ENCODE peak calls at places on chromosome 19, in six cellular contexts. One of them, this sample, is unnamed.

GRCh38 chr19:46049597-46049996 is 8.8 kb upstream of the IGFL4 start:
- DNase-seq in Peyer's patch: no peak
- DNase-seq in cardiac muscle cell: no peak
- DNase-seq in adipocyte: no peak
- DNase-seq in neuronal stem cell: no peak
- DNase-seq in fibroblast of lung: no peak
- DNase-seq in this sample: no peak

GRCh38 chr19:23410155-23410554 is 14.9 kb upstream of the ZNF91 start:
- DNase-seq in Peyer's patch: no peak
- DNase-seq in cardiac muscle cell: no peak
- DNase-seq in adipocyte: no peak
- DNase-seq in neuronal stem cell: no peak
- DNase-seq in fibroblast of lung: no peak
- DNase-seq in this sample: no peak

GRCh38 chr19:35451278-35452096 is 3.4 kb downstream of the FFAR2 start:
- DNase-seq in Peyer's patch: no peak
- DNase-seq in cardiac muscle cell: no peak
- DNase-seq in adipocyte: no peak
- DNase-seq in neuronal stem cell: no peak
- DNase-seq in fibroblast of lung: no peak
- DNase-seq in this sample: no peak

GRCh38 chr19:45641274-45642105 is 2.3 kb upstream of the EML2 start:
- DNase-seq in Peyer's patch: peak; percentile 97
- DNase-seq in cardiac muscle cell: peak; percentile 79
- DNase-seq in adipocyte: peak; percentile 71
- DNase-seq in neuronal stem cell: peak; percentile 82
- DNase-seq in fibroblast of lung: peak; percentile 62
- DNase-seq in this sample: peak; percentile 63

GRCh38 chr19:45467115-45467455 is 711 bp upstream of the FOSB start:
- DNase-seq in Peyer's patch: no peak
- DNase-seq in cardiac muscle cell: peak; percentile 31
- DNase-seq in adipocyte: peak; percentile 64
- DNase-seq in neuronal stem cell: no peak
- DNase-seq in fibroblast of lung: no peak
- DNase-seq in this sample: peak; percentile 20

GRCh38 chr19:46489445-46490272 is 6.0 kb downstream of the PNMA8B start:
- DNase-seq in Peyer's patch: peak; percentile 47
- DNase-seq in cardiac muscle cell: peak; percentile 81
- DNase-seq in adipocyte: peak; percentile 64
- DNase-seq in neuronal stem cell: no peak
- DNase-seq in fibroblast of lung: peak; percentile 56
- DNase-seq in this sample: peak; percentile 80

GRCh38 chr19:51367565-51368365 is 1.0 kb downstream of the CLDND2 start:
- DNase-seq in Peyer's patch: peak; percentile 100
- DNase-seq in cardiac muscle cell: peak; percentile 100
- DNase-seq in adipocyte: peak; percentile 100
- DNase-seq in neuronal stem cell: peak; percentile 99
- DNase-seq in fibroblast of lung: peak; percentile 98
- DNase-seq in this sample: peak; percentile 98

GRCh38 chr19:35123573-35123972 is 8.0 kb downstream of the FXYD3 start:
- DNase-seq in Peyer's patch: no peak
- DNase-seq in cardiac muscle cell: no peak
- DNase-seq in adipocyte: peak; percentile 17
- DNase-seq in neuronal stem cell: no peak
- DNase-seq in fibroblast of lung: no peak
- DNase-seq in this sample: no peak

GRCh38 chr19:46288896-46289588 is 7.8 kb upstream of the HIF3A start:
- DNase-seq in Peyer's patch: peak; percentile 65
- DNase-seq in cardiac muscle cell: peak; percentile 94
- DNase-seq in adipocyte: peak; percentile 62
- DNase-seq in neuronal stem cell: no peak
- DNase-seq in fibroblast of lung: peak; percentile 91
- DNase-seq in this sample: peak; percentile 88

GRCh38 chr19:35262101-35262761 is 6.5 kb upstream of the USF2 start:
- DNase-seq in Peyer's patch: peak; percentile 45
- DNase-seq in cardiac muscle cell: no peak
- DNase-seq in adipocyte: no peak
- DNase-seq in neuronal stem cell: no peak
- DNase-seq in fibroblast of lung: no peak
- DNase-seq in this sample: no peak

GRCh38 chr19:38005224-38005614 is 98.2 kb downstream of the SIPA1L3 start:
- DNase-seq in Peyer's patch: no peak
- DNase-seq in cardiac muscle cell: no peak
- DNase-seq in adipocyte: no peak
- DNase-seq in neuronal stem cell: no peak
- DNase-seq in fibroblast of lung: no peak
- DNase-seq in this sample: no peak

GRCh38 chr19:38351865-38352395 is 16.3 kb downstream of the CATSPERG start:
- DNase-seq in Peyer's patch: no peak
- DNase-seq in cardiac muscle cell: no peak
- DNase-seq in adipocyte: no peak
- DNase-seq in neuronal stem cell: no peak
- DNase-seq in fibroblast of lung: no peak
- DNase-seq in this sample: no peak

GRCh38 chr19:36528921-36529518 is 949 bp upstream of the ZNF260 start:
- DNase-seq in Peyer's patch: no peak
- DNase-seq in cardiac muscle cell: no peak
- DNase-seq in adipocyte: peak; percentile 22
- DNase-seq in neuronal stem cell: no peak
- DNase-seq in fibroblast of lung: no peak
- DNase-seq in this sample: no peak

GRCh38 chr19:13014921-13015280 is 19.6 kb downstream of the NFIX start:
- DNase-seq in Peyer's patch: no peak
- DNase-seq in cardiac muscle cell: no peak
- DNase-seq in adipocyte: no peak
- DNase-seq in neuronal stem cell: no peak
- DNase-seq in fibroblast of lung: no peak
- DNase-seq in this sample: peak; percentile 54

GRCh38 chr19:44939668-44940067 is 2.4 kb upstream of the APOC4 start:
- DNase-seq in Peyer's patch: no peak
- DNase-seq in cardiac muscle cell: peak; percentile 63
- DNase-seq in adipocyte: no peak
- DNase-seq in neuronal stem cell: no peak
- DNase-seq in fibroblast of lung: no peak
- DNase-seq in this sample: no peak

GRCh38 chr19:6752257-6753177 is 13.0 kb downstream of the TRIP10 start:
- DNase-seq in Peyer's patch: peak; percentile 81
- DNase-seq in cardiac muscle cell: no peak
- DNase-seq in adipocyte: no peak
- DNase-seq in neuronal stem cell: no peak
- DNase-seq in fibroblast of lung: no peak
- DNase-seq in this sample: no peak

GRCh38 chr19:45271098-45271497 is 20.0 kb downstream of the MARK4 start:
- DNase-seq in Peyer's patch: no peak
- DNase-seq in cardiac muscle cell: no peak
- DNase-seq in adipocyte: no peak
- DNase-seq in neuronal stem cell: no peak
- DNase-seq in fibroblast of lung: no peak
- DNase-seq in this sample: no peak

GRCh38 chr19:45164577-45165335 is 4.0 kb upstream of the NKPD1 start:
- DNase-seq in Peyer's patch: peak; percentile 77
- DNase-seq in cardiac muscle cell: peak; percentile 89
- DNase-seq in adipocyte: peak; percentile 54
- DNase-seq in neuronal stem cell: no peak
- DNase-seq in fibroblast of lung: peak; percentile 47
- DNase-seq in this sample: peak; percentile 57

GRCh38 chr19:4624733-4625362 is 14.5 kb upstream of the TNFAIP8L1 start:
- DNase-seq in Peyer's patch: no peak
- DNase-seq in cardiac muscle cell: peak; percentile 41
- DNase-seq in adipocyte: no peak
- DNase-seq in neuronal stem cell: no peak
- DNase-seq in fibroblast of lung: peak; percentile 17
- DNase-seq in this sample: peak; percentile 36

GRCh38 chr19:36849701-36850645 is 703 bp upstream of the ZNF345 start:
- DNase-seq in Peyer's patch: peak; percentile 96
- DNase-seq in cardiac muscle cell: peak; percentile 96
- DNase-seq in adipocyte: peak; percentile 96
- DNase-seq in neuronal stem cell: peak; percentile 86
- DNase-seq in fibroblast of lung: peak; percentile 90
- DNase-seq in this sample: peak; percentile 90

GRCh38 chr19:55353803-55354697 is 469 bp downstream of the COX6B2 start:
- DNase-seq in Peyer's patch: peak; percentile 87
- DNase-seq in cardiac muscle cell: peak; percentile 68
- DNase-seq in adipocyte: peak; percentile 74
- DNase-seq in neuronal stem cell: no peak
- DNase-seq in fibroblast of lung: no peak
- DNase-seq in this sample: peak; percentile 39

GRCh38 chr19:29668746-29669609 is 3.7 kb downstream of the PLEKHF1 start:
- DNase-seq in Peyer's patch: peak; percentile 49
- DNase-seq in cardiac muscle cell: no peak
- DNase-seq in adipocyte: no peak
- DNase-seq in neuronal stem cell: no peak
- DNase-seq in fibroblast of lung: no peak
- DNase-seq in this sample: no peak

GRCh38 chr19:33376423-33376822 is 2.9 kb downstream of the CEBPG start:
- DNase-seq in Peyer's patch: peak; percentile 94
- DNase-seq in cardiac muscle cell: peak; percentile 84
- DNase-seq in adipocyte: peak; percentile 83
- DNase-seq in neuronal stem cell: no peak
- DNase-seq in fibroblast of lung: peak; percentile 81
- DNase-seq in this sample: peak; percentile 91

GRCh38 chr19:29753934-29754305 is 38.9 kb upstream of the C19orf12 start:
- DNase-seq in Peyer's patch: no peak
- DNase-seq in cardiac muscle cell: no peak
- DNase-seq in adipocyte: no peak
- DNase-seq in neuronal stem cell: no peak
- DNase-seq in fibroblast of lung: no peak
- DNase-seq in this sample: no peak

GRCh38 chr19:45524575-45525129 is 17.4 kb downstream of the VASP start:
- DNase-seq in Peyer's patch: no peak
- DNase-seq in cardiac muscle cell: no peak
- DNase-seq in adipocyte: no peak
- DNase-seq in neuronal stem cell: no peak
- DNase-seq in fibroblast of lung: no peak
- DNase-seq in this sample: no peak

GRCh38 chr19:46221981-46222610 is 7.4 kb upstream of the IGFL1 start:
- DNase-seq in Peyer's patch: no peak
- DNase-seq in cardiac muscle cell: peak; percentile 76
- DNase-seq in adipocyte: peak; percentile 67
- DNase-seq in neuronal stem cell: no peak
- DNase-seq in fibroblast of lung: peak; percentile 39
- DNase-seq in this sample: peak; percentile 66

GRCh38 chr19:45613926-45614725 is 12.1 kb upstream of the GPR4 start:
- DNase-seq in Peyer's patch: peak; percentile 71
- DNase-seq in cardiac muscle cell: peak; percentile 88
- DNase-seq in adipocyte: peak; percentile 88
- DNase-seq in neuronal stem cell: no peak
- DNase-seq in fibroblast of lung: peak; percentile 87
- DNase-seq in this sample: peak; percentile 87

GRCh38 chr19:10848208-10848843 is at the start of gene C19orf38:
- DNase-seq in Peyer's patch: no peak
- DNase-seq in cardiac muscle cell: peak; percentile 49
- DNase-seq in adipocyte: peak; percentile 22
- DNase-seq in neuronal stem cell: no peak
- DNase-seq in fibroblast of lung: no peak
- DNase-seq in this sample: no peak
- H3K4me3 ChIP-seq in Peyer's patch: no peak within 1 kb of the TSS
- H3K4me3 ChIP-seq in cardiac muscle cell: no peak within 1 kb of the TSS
- H3K4me3 ChIP-seq in adipocyte: no peak within 1 kb of the TSS
- H3K4me3 ChIP-seq in neuronal stem cell: no peak within 1 kb of the TSS
- H3K4me3 ChIP-seq in fibroblast of lung: no peak within 1 kb of the TSS
- H3K4me3 ChIP-seq in this sample: no peak within 1 kb of the TSS

DNA sequence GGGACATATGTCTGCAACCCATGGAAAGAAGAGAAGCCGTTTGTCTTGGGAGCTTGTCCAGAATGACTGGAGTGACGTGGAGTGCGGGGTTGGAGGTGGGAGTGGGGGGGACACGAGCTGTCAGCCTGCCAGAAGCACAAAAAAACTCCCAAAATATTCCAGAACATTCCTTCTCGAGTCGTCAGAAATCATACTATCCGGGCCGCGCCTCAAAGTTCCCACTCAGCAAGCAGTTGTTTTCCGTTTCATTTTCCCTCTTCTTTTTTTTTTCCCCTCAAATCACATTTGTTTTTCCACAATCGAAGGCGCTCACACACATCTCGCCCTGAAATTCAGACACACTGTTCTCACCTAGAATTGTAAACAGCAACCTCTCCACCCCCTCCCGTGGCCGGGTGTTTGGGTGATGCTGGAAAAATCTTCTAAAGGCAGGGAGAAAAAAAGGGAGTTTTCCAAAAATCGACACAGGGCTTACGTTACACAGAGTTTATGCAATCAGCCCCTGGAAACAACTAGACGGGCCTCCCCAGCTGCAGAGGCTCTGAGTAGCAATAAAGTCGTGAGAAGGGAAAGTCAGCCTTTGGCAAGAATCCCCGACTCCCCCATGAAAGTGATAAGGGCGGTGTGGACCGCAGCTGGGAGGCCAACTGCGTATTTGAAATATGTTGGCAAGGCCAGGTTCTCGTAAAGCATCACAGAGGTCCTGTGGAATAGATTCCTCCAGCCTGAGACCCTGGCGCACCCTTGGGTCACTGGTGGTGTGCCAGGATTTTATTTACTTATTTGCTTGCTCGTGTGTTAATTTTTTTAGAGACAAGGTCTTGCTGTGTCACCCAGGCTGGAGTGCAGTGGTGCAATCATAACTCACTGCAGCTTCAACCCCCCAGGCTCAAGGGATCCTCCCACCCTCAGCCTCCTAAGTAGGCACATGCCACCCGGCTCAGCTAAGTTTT is 31.2 kb upstream of the KLF2 start:
- DNase-seq in Peyer's patch: peak; percentile 72
- DNase-seq in cardiac muscle cell: peak; percentile 100
- DNase-seq in adipocyte: peak; percentile 96
- DNase-seq in neuronal stem cell: no peak
- DNase-seq in fibroblast of lung: peak; percentile 98
- DNase-seq in this sample: peak; percentile 100
- H3K4me3 ChIP-seq in Peyer's patch: no peak overlapping the region
- H3K4me3 ChIP-seq in cardiac muscle cell: no peak overlapping the region
- H3K4me3 ChIP-seq in adipocyte: peak overlapping the region; percentile 79
- H3K4me3 ChIP-seq in neuronal stem cell: no peak overlapping the region
- H3K4me3 ChIP-seq in fibroblast of lung: peak overlapping the region; percentile 24
- H3K4me3 ChIP-seq in this sample: peak overlapping the region; percentile 52

GRCh38 chr19:861756-862528 is 2.5 kb downstream of the CFD start:
- DNase-seq in Peyer's patch: peak; percentile 67
- DNase-seq in cardiac muscle cell: no peak
- DNase-seq in adipocyte: peak; percentile 74
- DNase-seq in neuronal stem cell: peak; percentile 43
- DNase-seq in fibroblast of lung: peak; percentile 34
- DNase-seq in this sample: no peak
- H3K4me3 ChIP-seq in Peyer's patch: no peak overlapping the region
- H3K4me3 ChIP-seq in cardiac muscle cell: no peak overlapping the region
- H3K4me3 ChIP-seq in adipocyte: peak overlapping the region; percentile 69
- H3K4me3 ChIP-seq in neuronal stem cell: peak overlapping the region; percentile 11
- H3K4me3 ChIP-seq in fibroblast of lung: no peak overlapping the region
- H3K4me3 ChIP-seq in this sample: no peak overlapping the region

DNA sequence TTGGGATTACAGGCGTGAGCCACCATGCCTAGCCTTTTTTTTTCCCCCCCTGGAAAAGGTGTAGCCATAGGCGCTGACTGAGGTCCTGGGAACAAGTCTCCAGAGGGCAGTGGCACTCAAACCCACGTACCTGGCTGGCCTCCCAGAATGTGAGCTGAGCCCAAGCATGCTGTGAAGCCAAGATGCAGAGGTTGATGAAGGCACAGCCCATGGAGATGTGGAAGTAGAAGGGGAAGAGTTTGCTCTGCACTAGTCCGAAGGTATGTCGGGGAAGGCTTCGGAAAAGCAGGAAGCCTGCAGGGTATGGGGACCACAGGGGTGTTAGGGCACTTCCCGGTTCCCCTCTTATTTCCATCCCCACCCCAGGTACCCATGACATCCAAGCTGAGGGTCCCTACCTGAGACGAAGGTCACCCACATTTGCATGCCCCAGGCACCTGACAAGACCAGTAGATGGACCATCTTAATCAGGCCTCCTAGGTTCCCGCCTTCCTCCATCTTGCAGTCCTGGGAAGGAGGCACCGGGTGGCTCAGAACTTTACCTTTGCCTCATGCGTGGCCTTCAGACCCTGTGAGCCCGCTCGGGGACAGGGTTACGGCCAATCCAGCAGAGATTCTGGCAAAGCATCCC is 831 bp downstream of the TMEM205 start:
- DNase-seq in Peyer's patch: no peak
- DNase-seq in cardiac muscle cell: no peak
- DNase-seq in adipocyte: peak; percentile 11
- DNase-seq in neuronal stem cell: no peak
- DNase-seq in fibroblast of lung: no peak
- DNase-seq in this sample: no peak
- H3K4me3 ChIP-seq in Peyer's patch: peak overlapping the region; percentile 75
- H3K4me3 ChIP-seq in cardiac muscle cell: peak overlapping the region; percentile 67
- H3K4me3 ChIP-seq in adipocyte: peak overlapping the region; percentile 94
- H3K4me3 ChIP-seq in neuronal stem cell: peak overlapping the region; percentile 89
- H3K4me3 ChIP-seq in fibroblast of lung: peak overlapping the region; percentile 66
- H3K4me3 ChIP-seq in this sample: peak overlapping the region; percentile 88